ENCODE peak calls at places on chromosome 3, in ten cellular contexts. One of them, this sample, is unnamed.

GRCh38 chr3:188198001-188198400 is 44.0 kb downstream of the LPP start:
- DNase-seq in MG63: no peak
- DNase-seq in thoracic aorta: no peak
- DNase-seq in brain microvascular endothelial cell: no peak
- DNase-seq in HCT116: no peak
- DNase-seq in tibial nerve: no peak
- DNase-seq in CD4-positive, CD25-positive, alpha-beta regulatory T cell: no peak
- DNase-seq in GM23338: no peak
- DNase-seq in esophagus squamous epithelium: no peak
- DNase-seq in IMR-90: no peak
- DNase-seq in this sample: no peak

GRCh38 chr3:39900462-39901002 is 91.1 kb downstream of the MYRIP start:
- DNase-seq in tibial nerve: no peak
- DNase-seq in MG63: no peak
- DNase-seq in esophagus squamous epithelium: no peak
- DNase-seq in IMR-90: no peak
- DNase-seq in brain microvascular endothelial cell: no peak
- DNase-seq in GM23338: no peak
- DNase-seq in CD4-positive, CD25-positive, alpha-beta regulatory T cell: no peak
- DNase-seq in thoracic aorta: no peak
- DNase-seq in HCT116: no peak
- DNase-seq in this sample: no peak

GRCh38 chr3:35321008-35321407 is 318.3 kb upstream of the ARPP21 start:
- DNase-seq in GM23338: no peak
- DNase-seq in MG63: no peak
- DNase-seq in esophagus squamous epithelium: no peak
- DNase-seq in HCT116: no peak
- DNase-seq in CD4-positive, CD25-positive, alpha-beta regulatory T cell: no peak
- DNase-seq in thoracic aorta: no peak
- DNase-seq in tibial nerve: no peak
- DNase-seq in brain microvascular endothelial cell: no peak
- DNase-seq in IMR-90: no peak
- DNase-seq in this sample: no peak

GRCh38 chr3:192899540-192899982 is 18.1 kb downstream of the MB21D2 start:
- DNase-seq in CD4-positive, CD25-positive, alpha-beta regulatory T cell: peak; percentile 22
- DNase-seq in HCT116: no peak
- DNase-seq in brain microvascular endothelial cell: peak; percentile 68
- DNase-seq in GM23338: no peak
- DNase-seq in esophagus squamous epithelium: no peak
- DNase-seq in MG63: no peak
- DNase-seq in IMR-90: peak; percentile 91
- DNase-seq in thoracic aorta: no peak
- DNase-seq in tibial nerve: no peak
- DNase-seq in this sample: no peak

GRCh38 chr3:49899815-49900214 is 3.9 kb downstream of the MST1R start:
- DNase-seq in CD4-positive, CD25-positive, alpha-beta regulatory T cell: peak; percentile 16
- DNase-seq in tibial nerve: no peak
- DNase-seq in esophagus squamous epithelium: no peak
- DNase-seq in GM23338: peak; percentile 89
- DNase-seq in MG63: no peak
- DNase-seq in HCT116: no peak
- DNase-seq in thoracic aorta: no peak
- DNase-seq in IMR-90: no peak
- DNase-seq in brain microvascular endothelial cell: no peak
- DNase-seq in this sample: peak; percentile 86

GRCh38 chr3:16512435-16513140 is 911 bp downstream of the RFTN1 start:
- DNase-seq in GM23338: peak; percentile 54
- DNase-seq in HCT116: no peak
- DNase-seq in IMR-90: no peak
- DNase-seq in CD4-positive, CD25-positive, alpha-beta regulatory T cell: peak; percentile 67
- DNase-seq in thoracic aorta: no peak
- DNase-seq in tibial nerve: peak; percentile 58
- DNase-seq in esophagus squamous epithelium: no peak
- DNase-seq in brain microvascular endothelial cell: no peak
- DNase-seq in MG63: peak; percentile 51
- DNase-seq in this sample: peak; percentile 74

GRCh38 chr3:96958856-96959255 is 144.5 kb downstream of the EPHA6 start:
- DNase-seq in MG63: no peak
- DNase-seq in brain microvascular endothelial cell: no peak
- DNase-seq in tibial nerve: no peak
- DNase-seq in HCT116: no peak
- DNase-seq in CD4-positive, CD25-positive, alpha-beta regulatory T cell: no peak
- DNase-seq in IMR-90: no peak
- DNase-seq in esophagus squamous epithelium: no peak
- DNase-seq in thoracic aorta: no peak
- DNase-seq in GM23338: no peak
- DNase-seq in this sample: no peak

GRCh38 chr3:196274585-196274984 is 12.9 kb downstream of the PCYT1A start:
- DNase-seq in brain microvascular endothelial cell: peak; percentile 47
- DNase-seq in IMR-90: peak; percentile 19
- DNase-seq in thoracic aorta: no peak
- DNase-seq in CD4-positive, CD25-positive, alpha-beta regulatory T cell: peak; percentile 98
- DNase-seq in HCT116: no peak
- DNase-seq in MG63: no peak
- DNase-seq in tibial nerve: no peak
- DNase-seq in esophagus squamous epithelium: no peak
- DNase-seq in GM23338: no peak
- DNase-seq in this sample: no peak

GRCh38 chr3:37321260-37321852 is 147.0 kb upstream of the LRRFIP2 start:
- DNase-seq in brain microvascular endothelial cell: no peak
- DNase-seq in tibial nerve: no peak
- DNase-seq in MG63: no peak
- DNase-seq in CD4-positive, CD25-positive, alpha-beta regulatory T cell: no peak
- DNase-seq in esophagus squamous epithelium: no peak
- DNase-seq in IMR-90: no peak
- DNase-seq in GM23338: no peak
- DNase-seq in thoracic aorta: no peak
- DNase-seq in HCT116: no peak
- DNase-seq in this sample: no peak

GRCh38 chr3:37321863-37322262 is 147.5 kb upstream of the LRRFIP2 start:
- DNase-seq in IMR-90: no peak
- DNase-seq in MG63: no peak
- DNase-seq in thoracic aorta: no peak
- DNase-seq in HCT116: no peak
- DNase-seq in CD4-positive, CD25-positive, alpha-beta regulatory T cell: no peak
- DNase-seq in tibial nerve: no peak
- DNase-seq in brain microvascular endothelial cell: no peak
- DNase-seq in esophagus squamous epithelium: no peak
- DNase-seq in GM23338: no peak
- DNase-seq in this sample: no peak

GRCh38 chr3:37315669-37316068 is 141.3 kb upstream of the LRRFIP2 start:
- DNase-seq in CD4-positive, CD25-positive, alpha-beta regulatory T cell: no peak
- DNase-seq in GM23338: no peak
- DNase-seq in HCT116: no peak
- DNase-seq in tibial nerve: no peak
- DNase-seq in thoracic aorta: no peak
- DNase-seq in brain microvascular endothelial cell: no peak
- DNase-seq in esophagus squamous epithelium: no peak
- DNase-seq in IMR-90: no peak
- DNase-seq in MG63: no peak
- DNase-seq in this sample: no peak

GRCh38 chr3:37320276-37320675 is 145.9 kb upstream of the LRRFIP2 start:
- DNase-seq in GM23338: no peak
- DNase-seq in tibial nerve: no peak
- DNase-seq in esophagus squamous epithelium: no peak
- DNase-seq in HCT116: no peak
- DNase-seq in CD4-positive, CD25-positive, alpha-beta regulatory T cell: peak; percentile 42
- DNase-seq in brain microvascular endothelial cell: no peak
- DNase-seq in MG63: no peak
- DNase-seq in thoracic aorta: no peak
- DNase-seq in IMR-90: no peak
- DNase-seq in this sample: no peak

DNA sequence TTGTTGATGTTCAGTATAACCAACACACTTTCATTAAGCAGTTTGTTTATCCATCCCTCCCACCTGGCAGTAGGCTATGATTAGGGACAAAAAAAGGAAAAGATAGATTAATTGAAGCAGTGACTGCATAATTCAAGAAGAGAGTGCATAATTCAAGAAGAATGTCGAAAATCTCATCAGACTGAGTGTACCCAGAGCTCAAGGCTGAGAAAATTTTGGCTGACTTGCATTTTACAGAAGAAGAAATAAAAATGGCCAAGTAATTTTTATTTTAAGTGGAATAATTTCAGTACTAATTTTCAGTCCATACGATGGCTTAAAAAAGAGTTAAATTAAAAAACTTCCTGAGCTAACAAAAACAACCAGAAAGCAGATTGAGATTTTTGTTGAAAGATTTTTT is 145.4 kb upstream of the LRRFIP2 start:
- DNase-seq in IMR-90: no peak
- DNase-seq in GM23338: no peak
- DNase-seq in CD4-positive, CD25-positive, alpha-beta regulatory T cell: no peak
- DNase-seq in HCT116: no peak
- DNase-seq in esophagus squamous epithelium: no peak
- DNase-seq in brain microvascular endothelial cell: no peak
- DNase-seq in thoracic aorta: no peak
- DNase-seq in tibial nerve: no peak
- DNase-seq in MG63: no peak
- DNase-seq in this sample: no peak
- H3K36me3 ChIP-seq in IMR-90: peaks cover 36% of the 10 kb centered on the region
- H3K36me3 ChIP-seq in GM23338: peaks cover 29% of the 10 kb centered on the region
- H3K36me3 ChIP-seq in CD4-positive, CD25-positive, alpha-beta regulatory T cell: peaks cover 85% of the 10 kb centered on the region
- H3K36me3 ChIP-seq in HCT116: peaks cover 31% of the 10 kb centered on the region
- H3K36me3 ChIP-seq in esophagus squamous epithelium: peaks cover 9% of the 10 kb centered on the region
- H3K36me3 ChIP-seq in brain microvascular endothelial cell: peaks cover 32% of the 10 kb centered on the region
- H3K36me3 ChIP-seq in thoracic aorta: peaks cover 3% of the 10 kb centered on the region
- H3K36me3 ChIP-seq in tibial nerve: no peaks in the 10 kb centered on the region
- H3K36me3 ChIP-seq in MG63: peaks cover 22% of the 10 kb centered on the region
- H3K36me3 ChIP-seq in this sample: peaks cover 8% of the 10 kb centered on the region

GRCh38 chr3:12752111-12752510 is 6.9 kb downstream of the TMEM40 start:
- DNase-seq in GM23338: no peak
- DNase-seq in brain microvascular endothelial cell: no peak
- DNase-seq in tibial nerve: no peak
- DNase-seq in IMR-90: peak; percentile 21
- DNase-seq in HCT116: no peak
- DNase-seq in CD4-positive, CD25-positive, alpha-beta regulatory T cell: no peak
- DNase-seq in esophagus squamous epithelium: no peak
- DNase-seq in MG63: no peak
- DNase-seq in thoracic aorta: no peak
- DNase-seq in this sample: no peak

GRCh38 chr3:12752803-12753202 is 6.3 kb downstream of the TMEM40 start:
- DNase-seq in brain microvascular endothelial cell: no peak
- DNase-seq in esophagus squamous epithelium: no peak
- DNase-seq in thoracic aorta: no peak
- DNase-seq in tibial nerve: no peak
- DNase-seq in GM23338: no peak
- DNase-seq in IMR-90: peak; percentile 24
- DNase-seq in CD4-positive, CD25-positive, alpha-beta regulatory T cell: no peak
- DNase-seq in MG63: no peak
- DNase-seq in HCT116: no peak
- DNase-seq in this sample: no peak

GRCh38 chr3:12751548-12751947 is 7.5 kb downstream of the TMEM40 start:
- DNase-seq in CD4-positive, CD25-positive, alpha-beta regulatory T cell: no peak
- DNase-seq in brain microvascular endothelial cell: no peak
- DNase-seq in thoracic aorta: no peak
- DNase-seq in IMR-90: peak; percentile 31
- DNase-seq in HCT116: no peak
- DNase-seq in esophagus squamous epithelium: no peak
- DNase-seq in tibial nerve: no peak
- DNase-seq in MG63: no peak
- DNase-seq in GM23338: no peak
- DNase-seq in this sample: no peak

GRCh38 chr3:12750223-12750622 is 8.8 kb downstream of the TMEM40 start:
- DNase-seq in thoracic aorta: no peak
- DNase-seq in GM23338: no peak
- DNase-seq in MG63: peak; percentile 66
- DNase-seq in IMR-90: peak; percentile 86
- DNase-seq in CD4-positive, CD25-positive, alpha-beta regulatory T cell: no peak
- DNase-seq in tibial nerve: no peak
- DNase-seq in brain microvascular endothelial cell: peak; percentile 56
- DNase-seq in esophagus squamous epithelium: no peak
- DNase-seq in HCT116: peak; percentile 47
- DNase-seq in this sample: no peak

DNA sequence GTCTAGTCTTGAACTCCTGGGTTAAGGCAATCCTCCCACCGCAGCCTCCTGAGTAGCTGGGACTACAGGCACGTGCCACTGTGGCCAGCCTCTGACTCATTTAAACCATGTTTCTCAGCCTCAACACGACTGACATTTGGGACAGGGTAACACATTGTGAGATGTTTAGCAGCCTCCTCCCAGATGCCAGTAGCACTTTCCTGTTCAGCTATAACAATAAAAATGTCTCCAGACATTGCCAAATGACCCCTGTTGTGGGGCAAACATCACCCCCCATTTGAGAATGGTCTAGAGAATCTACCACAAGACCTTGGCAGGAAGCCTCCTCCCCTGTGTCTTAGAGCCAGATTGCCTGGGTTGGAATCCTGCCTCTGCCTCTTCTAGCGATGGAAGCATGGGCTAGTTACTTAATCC is 8.4 kb downstream of the TMEM40 start:
- DNase-seq in GM23338: no peak
- DNase-seq in tibial nerve: no peak
- DNase-seq in CD4-positive, CD25-positive, alpha-beta regulatory T cell: peak; percentile 31
- DNase-seq in brain microvascular endothelial cell: peak; percentile 59
- DNase-seq in thoracic aorta: no peak
- DNase-seq in esophagus squamous epithelium: no peak
- DNase-seq in HCT116: no peak
- DNase-seq in IMR-90: peak; percentile 64
- DNase-seq in MG63: peak; percentile 71
- DNase-seq in this sample: no peak
- H3K4me3 ChIP-seq in GM23338: no peak overlapping the region
- H3K4me3 ChIP-seq in tibial nerve: no peak overlapping the region
- H3K4me3 ChIP-seq in CD4-positive, CD25-positive, alpha-beta regulatory T cell: no peak overlapping the region
- H3K4me3 ChIP-seq in brain microvascular endothelial cell: no peak overlapping the region
- H3K4me3 ChIP-seq in thoracic aorta: no peak overlapping the region
- H3K4me3 ChIP-seq in esophagus squamous epithelium: no peak overlapping the region
- H3K4me3 ChIP-seq in HCT116: no peak overlapping the region
- H3K4me3 ChIP-seq in IMR-90: no peak overlapping the region
- H3K4me3 ChIP-seq in MG63: no peak overlapping the region
- H3K4me3 ChIP-seq in this sample: no peak overlapping the region

GRCh38 chr3:10875914-10876313 is 59.9 kb downstream of the SLC6A11 start:
- DNase-seq in esophagus squamous epithelium: no peak
- DNase-seq in tibial nerve: no peak
- DNase-seq in GM23338: no peak
- DNase-seq in brain microvascular endothelial cell: no peak
- DNase-seq in CD4-positive, CD25-positive, alpha-beta regulatory T cell: no peak
- DNase-seq in IMR-90: no peak
- DNase-seq in MG63: no peak
- DNase-seq in thoracic aorta: no peak
- DNase-seq in HCT116: no peak
- DNase-seq in this sample: no peak

GRCh38 chr3:10873415-10873814 is 57.4 kb downstream of the SLC6A11 start:
- DNase-seq in MG63: no peak
- DNase-seq in HCT116: no peak
- DNase-seq in thoracic aorta: no peak
- DNase-seq in GM23338: no peak
- DNase-seq in CD4-positive, CD25-positive, alpha-beta regulatory T cell: no peak
- DNase-seq in tibial nerve: no peak
- DNase-seq in esophagus squamous epithelium: no peak
- DNase-seq in IMR-90: no peak
- DNase-seq in brain microvascular endothelial cell: no peak
- DNase-seq in this sample: no peak

GRCh38 chr3:10869460-10869859 is 53.4 kb downstream of the SLC6A11 start:
- DNase-seq in tibial nerve: no peak
- DNase-seq in HCT116: no peak
- DNase-seq in IMR-90: no peak
- DNase-seq in CD4-positive, CD25-positive, alpha-beta regulatory T cell: no peak
- DNase-seq in GM23338: no peak
- DNase-seq in brain microvascular endothelial cell: no peak
- DNase-seq in thoracic aorta: no peak
- DNase-seq in esophagus squamous epithelium: no peak
- DNase-seq in MG63: no peak
- DNase-seq in this sample: no peak

GRCh38 chr3:10867384-10867783 is 51.4 kb downstream of the SLC6A11 start:
- DNase-seq in thoracic aorta: no peak
- DNase-seq in MG63: no peak
- DNase-seq in CD4-positive, CD25-positive, alpha-beta regulatory T cell: no peak
- DNase-seq in tibial nerve: no peak
- DNase-seq in IMR-90: no peak
- DNase-seq in esophagus squamous epithelium: no peak
- DNase-seq in brain microvascular endothelial cell: peak; percentile 15
- DNase-seq in HCT116: no peak
- DNase-seq in GM23338: peak; percentile 75
- DNase-seq in this sample: peak; percentile 59

GRCh38 chr3:10870296-10870695 is 54.3 kb downstream of the SLC6A11 start:
- DNase-seq in MG63: no peak
- DNase-seq in GM23338: no peak
- DNase-seq in esophagus squamous epithelium: no peak
- DNase-seq in HCT116: no peak
- DNase-seq in brain microvascular endothelial cell: no peak
- DNase-seq in tibial nerve: no peak
- DNase-seq in thoracic aorta: no peak
- DNase-seq in CD4-positive, CD25-positive, alpha-beta regulatory T cell: no peak
- DNase-seq in IMR-90: no peak
- DNase-seq in this sample: no peak
- H3K27me3 ChIP-seq in MG63: no peaks in the 10 kb centered on the region
- H3K27me3 ChIP-seq in GM23338: peaks cover 62% of the 10 kb centered on the region
- H3K27me3 ChIP-seq in esophagus squamous epithelium: no peaks in the 10 kb centered on the region
- H3K27me3 ChIP-seq in HCT116: peaks cover 65% of the 10 kb centered on the region
- H3K27me3 ChIP-seq in brain microvascular endothelial cell: no peaks in the 10 kb centered on the region
- H3K27me3 ChIP-seq in tibial nerve: no peaks in the 10 kb centered on the region
- H3K27me3 ChIP-seq in thoracic aorta: no peaks in the 10 kb centered on the region
- H3K27me3 ChIP-seq in CD4-positive, CD25-positive, alpha-beta regulatory T cell: no peaks in the 10 kb centered on the region
- H3K27me3 ChIP-seq in IMR-90: no peaks in the 10 kb centered on the region
- H3K27me3 ChIP-seq in this sample: peaks cover 29% of the 10 kb centered on the region

GRCh38 chr3:29552036-29552435 is 271.2 kb downstream of the RBMS3 start:
- DNase-seq in HCT116: no peak
- DNase-seq in brain microvascular endothelial cell: peak; percentile 22
- DNase-seq in thoracic aorta: no peak
- DNase-seq in CD4-positive, CD25-positive, alpha-beta regulatory T cell: no peak
- DNase-seq in GM23338: no peak
- DNase-seq in MG63: no peak
- DNase-seq in esophagus squamous epithelium: no peak
- DNase-seq in IMR-90: peak; percentile 35
- DNase-seq in tibial nerve: no peak
- DNase-seq in this sample: no peak
- H3K36me3 ChIP-seq in HCT116: no peaks in the 10 kb centered on the region
- H3K36me3 ChIP-seq in brain microvascular endothelial cell: no peaks in the 10 kb centered on the region
- H3K36me3 ChIP-seq in thoracic aorta: no peaks in the 10 kb centered on the region
- H3K36me3 ChIP-seq in CD4-positive, CD25-positive, alpha-beta regulatory T cell: no peaks in the 10 kb centered on the region
- H3K36me3 ChIP-seq in GM23338: no peaks in the 10 kb centered on the region
- H3K36me3 ChIP-seq in MG63: no peaks in the 10 kb centered on the region
- H3K36me3 ChIP-seq in esophagus squamous epithelium: no peaks in the 10 kb centered on the region
- H3K36me3 ChIP-seq in IMR-90: peaks cover 2% of the 10 kb centered on the region
- H3K36me3 ChIP-seq in tibial nerve: no peaks in the 10 kb centered on the region
- H3K36me3 ChIP-seq in this sample: no peaks in the 10 kb centered on the region